ENCODE peak calls at places on chromosomes 4 and X, in seven cellular contexts. G, A, W, S, N, H and O are unnamed samples.

GRCh38 chr4:174198396-174199179 is 84.9 kb downstream of the FBXO8 start:
- DNase-seq in G (peak), A (peak), W (no peak), S (no peak), N (no peak), H (no peak), O (no peak)

GRCh38 chr4:139207873-139208403 is 30.9 kb upstream of the ELF2 start:
- DNase-seq in G (no peak), A (no peak), W (no peak), S (no peak), N (no peak), H (no peak), O (no peak)

GRCh38 chr4:34170941-34171340 is 2073.4 kb downstream of the ARAP2 start:
- DNase-seq in G (peak), A (peak), W (no peak), S (no peak), N (no peak), H (no peak), O (no peak)

GRCh38 chr4:85928775-85929585 is 430.9 kb downstream of the MAPK10 start:
- DNase-seq in G (no peak), A (peak), W (peak), S (no peak), N (no peak), H (no peak), O (no peak)

GRCh38 chrX:21741378-21741777 is 16.5 kb downstream of the SMPX start:
- DNase-seq in G (no peak), A (no peak), W (no peak), S (no peak), N (no peak), H (no peak), O (no peak)

GRCh38 chr4:75919914-75920313 is 17.7 kb upstream of the PPEF2 start:
- DNase-seq in G (peak), A (peak), W (peak), S (no peak), N (no peak), H (no peak), O (no peak)

GRCh38 chr4:38529189-38530115 is 134.5 kb upstream of the KLF3 start:
- DNase-seq in G (no peak), A (no peak), W (peak), S (no peak), N (peak), H (peak), O (peak)

GRCh38 chr4:143396695-143397094 is 60.0 kb downstream of the GAB1 start:
- DNase-seq in G (no peak), A (no peak), W (no peak), S (no peak), N (no peak), H (no peak), O (no peak)

GRCh38 chr4:80390178-80390577 is 54.6 kb downstream of the CFAP299 start:
- DNase-seq in G (no peak), A (no peak), W (no peak), S (no peak), N (no peak), H (no peak), O (no peak)

GRCh38 chr4:185265942-185266341 is 56.5 kb downstream of the SNX25 start:
- DNase-seq in G (peak), A (peak), W (no peak), S (no peak), N (no peak), H (no peak), O (no peak)

GRCh38 chr4:26330946-26331345 is 10.1 kb downstream of the RBPJ start:
- DNase-seq in G (no peak), A (no peak), W (no peak), S (no peak), N (no peak), H (no peak), O (no peak)

GRCh38 chr4:60724623-60725022 is 475.5 kb upstream of the ADGRL3 start:
- DNase-seq in G (peak), A (no peak), W (no peak), S (peak), N (no peak), H (peak), O (no peak)

GRCh38 chrX:71181558-71181909 is 36.9 kb downstream of the NLGN3 start:
- DNase-seq in G (no peak), A (peak), W (peak), S (no peak), N (peak), H (no peak), O (peak)

GRCh38 chr4:26724522-26724921 is 136.1 kb upstream of the STIM2 start:
- DNase-seq in G (no peak), A (no peak), W (no peak), S (no peak), N (no peak), H (no peak), O (no peak)

GRCh38 chr4:125085-125820 is 952 bp downstream of the ZNF718 start:
- DNase-seq in G (peak), A (peak), W (peak), S (no peak), N (peak), H (peak), O (peak)

GRCh38 chr4:132132433-132132832 is 1016.7 kb upstream of the PCDH10 start:
- DNase-seq in G (no peak), A (no peak), W (no peak), S (no peak), N (no peak), H (no peak), O (no peak)

GRCh38 chr4:3476936-3477749 is 14.0 kb downstream of the DOK7 start:
- DNase-seq in G (no peak), A (no peak), W (no peak), S (no peak), N (no peak), H (no peak), O (no peak)

GRCh38 chrX:56219702-56220101 is 12.5 kb upstream of the KLF8 start:
- DNase-seq in G (no peak), A (no peak), W (peak), S (no peak), N (no peak), H (no peak), O (no peak)

GRCh38 chrX:118755633-118756032 is 28.2 kb downstream of the IL13RA1 start:
- DNase-seq in G (no peak), A (no peak), W (no peak), S (no peak), N (no peak), H (no peak), O (no peak)

GRCh38 chrX:4830880-4831557 is 1117.6 kb upstream of the PRKX start:
- DNase-seq in G (no peak), A (no peak), W (no peak), S (no peak), N (no peak), H (no peak), O (no peak)

GRCh38 chrX:151725338-151725614 is 9.3 kb upstream of the CNGA2 start:
- DNase-seq in G (no peak), A (no peak), W (no peak), S (no peak), N (no peak), H (no peak), O (no peak)

GRCh38 chr4:86184216-86184915 is 175.5 kb downstream of the MAPK10 start:
- DNase-seq in G (no peak), A (no peak), W (no peak), S (no peak), N (no peak), H (no peak), O (no peak)

GRCh38 chr4:48129307-48130014 is 4.6 kb downstream of the TXK start:
- DNase-seq in G (no peak), A (peak), W (peak), S (no peak), N (peak), H (peak), O (peak)

GRCh38 chrX:148416931-148417330 is 83.5 kb upstream of the AFF2 start:
- DNase-seq in G (no peak), A (peak), W (no peak), S (no peak), N (no peak), H (no peak), O (no peak)